ENCODE peak calls at places on chromosome 12, in eight cellular contexts. One of them, this sample, is unnamed. For H3K36me3, the result is how much of the 10 kb centered on the place peaks cover.

GRCh38 chr12:88299567-88300101 is 157.5 kb downstream of the TMTC3 start:
- DNase-seq in uterus: no peak
- DNase-seq in Caco-2: no peak
- DNase-seq in ovary: no peak
- DNase-seq in WERI-Rb-1: no peak
- DNase-seq in left ventricle myocardium inferior: no peak
- DNase-seq in suprapubic skin: no peak
- DNase-seq in cardiac muscle cell: no peak
- DNase-seq in this sample: peak

GRCh38 chr12:120930032-120930431 is 25.9 kb upstream of the SPPL3 start:
- DNase-seq in uterus: no peak
- DNase-seq in Caco-2: no peak
- DNase-seq in ovary: no peak
- DNase-seq in WERI-Rb-1: no peak
- DNase-seq in left ventricle myocardium inferior: no peak
- DNase-seq in suprapubic skin: no peak
- DNase-seq in cardiac muscle cell: no peak
- DNase-seq in this sample: no peak

GRCh38 chr12:121184984-121185894 is 24.7 kb upstream of the P2RX4 start:
- DNase-seq in uterus: no peak
- DNase-seq in Caco-2: no peak
- DNase-seq in ovary: no peak
- DNase-seq in WERI-Rb-1: no peak
- DNase-seq in left ventricle myocardium inferior: no peak
- DNase-seq in suprapubic skin: no peak
- DNase-seq in cardiac muscle cell: no peak
- DNase-seq in this sample: no peak

GRCh38 chr12:67651380-67651695 is 2.8 kb downstream of the DYRK2 start:
- DNase-seq in uterus: no peak
- DNase-seq in Caco-2: no peak
- DNase-seq in ovary: no peak
- DNase-seq in WERI-Rb-1: no peak
- DNase-seq in left ventricle myocardium inferior: no peak
- DNase-seq in suprapubic skin: no peak
- DNase-seq in cardiac muscle cell: peak
- DNase-seq in this sample: no peak

GRCh38 chr12:130879781-130880389 is 8.0 kb downstream of the RAN start:
- DNase-seq in uterus: no peak
- DNase-seq in Caco-2: no peak
- DNase-seq in ovary: no peak
- DNase-seq in WERI-Rb-1: no peak
- DNase-seq in left ventricle myocardium inferior: no peak
- DNase-seq in suprapubic skin: no peak
- DNase-seq in cardiac muscle cell: no peak
- DNase-seq in this sample: no peak

GRCh38 chr12:101596172-101596571 is 1.4 kb downstream of the MYBPC1 start:
- DNase-seq in uterus: no peak
- DNase-seq in Caco-2: no peak
- DNase-seq in ovary: no peak
- DNase-seq in WERI-Rb-1: no peak
- DNase-seq in left ventricle myocardium inferior: no peak
- DNase-seq in suprapubic skin: no peak
- DNase-seq in cardiac muscle cell: no peak
- DNase-seq in this sample: no peak

GRCh38 chr12:6461401-6462233 is 8.9 kb downstream of the VAMP1 start:
- DNase-seq in uterus: no peak
- DNase-seq in Caco-2: no peak
- DNase-seq in ovary: no peak
- DNase-seq in WERI-Rb-1: no peak
- DNase-seq in left ventricle myocardium inferior: no peak
- DNase-seq in suprapubic skin: no peak
- DNase-seq in cardiac muscle cell: no peak
- DNase-seq in this sample: peak

GRCh38 chr12:121811434-121812319 is 7.9 kb downstream of the SETD1B start:
- DNase-seq in uterus: peak
- DNase-seq in Caco-2: peak
- DNase-seq in ovary: peak
- DNase-seq in WERI-Rb-1: peak
- DNase-seq in left ventricle myocardium inferior: peak
- DNase-seq in suprapubic skin: no peak
- DNase-seq in cardiac muscle cell: peak
- DNase-seq in this sample: peak

GRCh38 chr12:106566771-106567170 is 16.0 kb upstream of the RFX4 start:
- DNase-seq in uterus: no peak
- DNase-seq in Caco-2: no peak
- DNase-seq in ovary: no peak
- DNase-seq in WERI-Rb-1: no peak
- DNase-seq in left ventricle myocardium inferior: no peak
- DNase-seq in suprapubic skin: no peak
- DNase-seq in cardiac muscle cell: no peak
- DNase-seq in this sample: no peak

GRCh38 chr12:50862316-50862715 is 19.6 kb downstream of the TMPRSS12 start:
- DNase-seq in uterus: no peak
- DNase-seq in Caco-2: no peak
- DNase-seq in ovary: no peak
- DNase-seq in WERI-Rb-1: no peak
- DNase-seq in left ventricle myocardium inferior: no peak
- DNase-seq in suprapubic skin: no peak
- DNase-seq in cardiac muscle cell: no peak
- DNase-seq in this sample: peak

GRCh38 chr12:25698782-25699181 is 145.7 kb upstream of the LMNTD1 start:
- DNase-seq in uterus: no peak
- DNase-seq in Caco-2: no peak
- DNase-seq in ovary: no peak
- DNase-seq in WERI-Rb-1: no peak
- DNase-seq in left ventricle myocardium inferior: no peak
- DNase-seq in suprapubic skin: no peak
- DNase-seq in cardiac muscle cell: no peak
- DNase-seq in this sample: no peak

GRCh38 chr12:25458047-25458552 is 95.0 kb downstream of the LMNTD1 start:
- DNase-seq in uterus: no peak
- DNase-seq in Caco-2: no peak
- DNase-seq in ovary: no peak
- DNase-seq in WERI-Rb-1: no peak
- DNase-seq in left ventricle myocardium inferior: no peak
- DNase-seq in suprapubic skin: no peak
- DNase-seq in cardiac muscle cell: no peak
- DNase-seq in this sample: peak

GRCh38 chr12:12718853-12719252 is 1.7 kb downstream of the CDKN1B start:
- DNase-seq in uterus: no peak
- DNase-seq in Caco-2: peak
- DNase-seq in ovary: no peak
- DNase-seq in WERI-Rb-1: no peak
- DNase-seq in left ventricle myocardium inferior: no peak
- DNase-seq in suprapubic skin: no peak
- DNase-seq in cardiac muscle cell: no peak
- DNase-seq in this sample: no peak

GRCh38 chr12:130286041-130286440 is 51.6 kb upstream of the PIWIL1 start:
- DNase-seq in uterus: no peak
- DNase-seq in Caco-2: no peak
- DNase-seq in ovary: no peak
- DNase-seq in WERI-Rb-1: peak
- DNase-seq in left ventricle myocardium inferior: no peak
- DNase-seq in suprapubic skin: no peak
- DNase-seq in cardiac muscle cell: no peak
- DNase-seq in this sample: no peak

GRCh38 chr12:4421590-4422031 is 24.0 kb downstream of the FGF6 start:
- DNase-seq in uterus: no peak
- DNase-seq in Caco-2: peak
- DNase-seq in ovary: no peak
- DNase-seq in WERI-Rb-1: peak
- DNase-seq in left ventricle myocardium inferior: no peak
- DNase-seq in suprapubic skin: no peak
- DNase-seq in cardiac muscle cell: peak
- DNase-seq in this sample: peak

DNA sequence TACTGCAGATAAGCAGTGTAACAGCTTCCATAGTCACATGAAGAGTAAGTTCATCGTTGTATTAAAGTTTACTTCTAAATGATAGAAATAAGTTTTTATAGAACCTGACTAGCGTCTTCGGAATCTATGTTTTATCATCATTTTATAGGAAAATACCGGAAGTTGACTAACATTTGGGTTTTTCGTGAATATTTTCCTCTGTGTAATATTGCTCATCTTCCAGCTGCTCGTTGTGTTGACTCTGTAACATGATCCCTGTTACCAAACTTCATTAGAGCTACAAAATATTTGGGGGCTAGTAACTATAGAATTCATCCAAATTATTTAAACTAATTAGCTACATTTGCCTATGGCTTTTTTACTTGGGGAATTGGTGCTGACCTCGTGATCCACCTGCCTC is 37.2 kb downstream of the DDX51 start:
- DNase-seq in uterus: no peak
- DNase-seq in Caco-2: no peak
- DNase-seq in ovary: no peak
- DNase-seq in WERI-Rb-1: no peak
- DNase-seq in left ventricle myocardium inferior: no peak
- DNase-seq in suprapubic skin: no peak
- DNase-seq in cardiac muscle cell: no peak
- DNase-seq in this sample: no peak
- H3K36me3 ChIP-seq in uterus: under half
- H3K36me3 ChIP-seq in Caco-2: under half
- H3K36me3 ChIP-seq in ovary: under half
- H3K36me3 ChIP-seq in WERI-Rb-1: under half
- H3K36me3 ChIP-seq in left ventricle myocardium inferior: half or more
- H3K36me3 ChIP-seq in suprapubic skin: under half
- H3K36me3 ChIP-seq in cardiac muscle cell: under half
- H3K36me3 ChIP-seq in this sample: under half

GRCh38 chr12:8146416-8146771 is 10.4 kb upstream of the ZNF705A start:
- DNase-seq in uterus: no peak
- DNase-seq in Caco-2: no peak
- DNase-seq in ovary: no peak
- DNase-seq in WERI-Rb-1: no peak
- DNase-seq in left ventricle myocardium inferior: no peak
- DNase-seq in suprapubic skin: no peak
- DNase-seq in cardiac muscle cell: no peak
- DNase-seq in this sample: no peak
- H3K4me3 ChIP-seq in uterus: no peak
- H3K4me3 ChIP-seq in Caco-2: no peak
- H3K4me3 ChIP-seq in ovary: no peak
- H3K4me3 ChIP-seq in WERI-Rb-1: peak
- H3K4me3 ChIP-seq in left ventricle myocardium inferior: peak
- H3K4me3 ChIP-seq in suprapubic skin: peak
- H3K4me3 ChIP-seq in cardiac muscle cell: no peak
- H3K4me3 ChIP-seq in this sample: peak

GRCh38 chr12:123532808-123533649 is 490 bp downstream of the RILPL1 start:
- DNase-seq in uterus: no peak
- DNase-seq in Caco-2: peak
- DNase-seq in ovary: peak
- DNase-seq in WERI-Rb-1: peak
- DNase-seq in left ventricle myocardium inferior: peak
- DNase-seq in suprapubic skin: peak
- DNase-seq in cardiac muscle cell: peak
- DNase-seq in this sample: no peak
- TF ChIP-seq CTCF in uterus: no peak
- TF ChIP-seq CTCF in Caco-2: no peak
- TF ChIP-seq CTCF in ovary: no peak
- TF ChIP-seq CTCF in WERI-Rb-1: no peak
- TF ChIP-seq CTCF in left ventricle myocardium inferior: no peak
- TF ChIP-seq CTCF in suprapubic skin: no peak
- TF ChIP-seq CTCF in cardiac muscle cell: no peak
- TF ChIP-seq CTCF in this sample: no peak

GRCh38 chr12:111425655-111426054 is 19.9 kb downstream of the SH2B3 start:
- DNase-seq in uterus: no peak
- DNase-seq in Caco-2: no peak
- DNase-seq in ovary: no peak
- DNase-seq in WERI-Rb-1: no peak
- DNase-seq in left ventricle myocardium inferior: no peak
- DNase-seq in suprapubic skin: peak
- DNase-seq in cardiac muscle cell: no peak
- DNase-seq in this sample: no peak
- H3K36me3 ChIP-seq in uterus: under half
- H3K36me3 ChIP-seq in Caco-2: under half
- H3K36me3 ChIP-seq in ovary: under half
- H3K36me3 ChIP-seq in WERI-Rb-1: under half
- H3K36me3 ChIP-seq in left ventricle myocardium inferior: under half
- H3K36me3 ChIP-seq in suprapubic skin: under half
- H3K36me3 ChIP-seq in cardiac muscle cell: under half
- H3K36me3 ChIP-seq in this sample: half or more

DNA sequence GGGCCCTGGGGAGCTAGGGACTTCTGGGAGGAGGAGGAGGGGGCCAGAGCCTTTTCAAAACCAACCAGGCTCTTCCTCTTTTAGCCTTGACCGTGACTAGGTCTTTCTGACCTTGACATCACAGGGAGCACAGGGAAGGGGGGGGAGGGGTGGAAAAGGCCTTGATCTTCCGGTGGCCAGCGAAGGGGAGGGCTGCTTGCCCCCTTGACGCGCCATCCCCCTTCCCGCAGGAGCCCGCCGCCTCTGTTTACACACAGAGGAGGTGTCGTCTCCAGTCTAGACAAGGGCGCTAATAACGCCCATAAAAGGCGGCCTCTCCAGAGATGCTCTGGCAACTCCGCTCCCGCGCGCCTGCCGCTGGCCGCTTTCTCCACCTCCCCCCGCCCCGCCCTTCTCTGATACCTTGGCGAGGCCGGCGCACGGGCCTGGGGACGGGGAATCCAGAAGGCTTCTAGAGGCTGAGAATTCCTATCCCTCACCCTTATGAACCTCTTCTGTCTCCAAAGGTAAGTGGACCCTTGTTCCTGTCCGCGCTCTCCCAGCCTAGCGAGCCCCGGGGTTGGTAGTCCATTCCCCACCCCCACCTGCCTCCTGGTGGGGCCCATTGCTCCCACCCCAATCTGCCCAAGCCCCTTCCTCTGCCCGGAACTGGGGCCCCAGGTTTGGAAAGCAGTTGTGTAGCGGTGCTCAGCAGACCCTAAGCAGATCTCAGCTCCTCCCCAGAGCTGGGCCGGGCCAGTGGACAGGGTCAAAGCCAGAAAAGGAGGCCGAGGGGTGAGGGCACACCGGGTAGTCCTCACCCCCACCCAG is 4.9 kb upstream of the HOXC12 start:
- DNase-seq in uterus: no peak
- DNase-seq in Caco-2: peak
- DNase-seq in ovary: no peak
- DNase-seq in WERI-Rb-1: no peak
- DNase-seq in left ventricle myocardium inferior: no peak
- DNase-seq in suprapubic skin: no peak
- DNase-seq in cardiac muscle cell: no peak
- DNase-seq in this sample: no peak
- H3K4me3 ChIP-seq in uterus: no peak
- H3K4me3 ChIP-seq in Caco-2: no peak
- H3K4me3 ChIP-seq in ovary: no peak
- H3K4me3 ChIP-seq in WERI-Rb-1: no peak
- H3K4me3 ChIP-seq in left ventricle myocardium inferior: no peak
- H3K4me3 ChIP-seq in suprapubic skin: no peak
- H3K4me3 ChIP-seq in cardiac muscle cell: no peak
- H3K4me3 ChIP-seq in this sample: no peak

This sample was measured in brain microvascular endothelial cell.